ENCODE peak calls at places on chromosome 2, in four cellular contexts. One of them, this sample, is unnamed.

GRCh38 chr2:20617081-20617575 is 33.8 kb downstream of the HS1BP3 start:
- DNase-seq in fibroblast of lung: no peak
- DNase-seq in endothelial cell of umbilical vein: peak
- DNase-seq in epithelial cell of proximal tubule: no peak
- DNase-seq in this sample: no peak

GRCh38 chr2:218285604-218286003 is 6.7 kb downstream of the TMBIM1 start:
- DNase-seq in endothelial cell of umbilical vein: no peak
- DNase-seq in fibroblast of lung: peak
- DNase-seq in epithelial cell of proximal tubule: no peak
- DNase-seq in this sample: peak

GRCh38 chr2:37895135-37895534 is 30.0 kb upstream of the RMDN2 start:
- DNase-seq in epithelial cell of proximal tubule: no peak
- DNase-seq in fibroblast of lung: no peak
- DNase-seq in endothelial cell of umbilical vein: no peak
- DNase-seq in this sample: no peak

GRCh38 chr2:83113953-83114352 is 1345.1 kb downstream of the SUCLG1 start:
- DNase-seq in endothelial cell of umbilical vein: no peak
- DNase-seq in epithelial cell of proximal tubule: no peak
- DNase-seq in fibroblast of lung: no peak
- DNase-seq in this sample: no peak

GRCh38 chr2:182895798-182896197 is 29.4 kb upstream of the FRZB start:
- DNase-seq in fibroblast of lung: no peak
- DNase-seq in endothelial cell of umbilical vein: no peak
- DNase-seq in epithelial cell of proximal tubule: no peak
- DNase-seq in this sample: no peak

GRCh38 chr2:233912799-233913423 is 4.3 kb upstream of the TRPM8 start:
- DNase-seq in epithelial cell of proximal tubule: no peak
- DNase-seq in endothelial cell of umbilical vein: peak
- DNase-seq in fibroblast of lung: peak
- DNase-seq in this sample: peak

GRCh38 chr2:128563348-128563687 is 244.7 kb upstream of the HS6ST1 start:
- DNase-seq in endothelial cell of umbilical vein: no peak
- DNase-seq in fibroblast of lung: peak
- DNase-seq in epithelial cell of proximal tubule: no peak
- DNase-seq in this sample: peak

GRCh38 chr2:222969491-222969890 is 82.5 kb upstream of the KCNE4 start:
- DNase-seq in epithelial cell of proximal tubule: no peak
- DNase-seq in endothelial cell of umbilical vein: no peak
- DNase-seq in fibroblast of lung: peak
- DNase-seq in this sample: peak

GRCh38 chr2:241703128-241703604 is 1.3 kb downstream of the ING5 start:
- DNase-seq in endothelial cell of umbilical vein: peak
- DNase-seq in epithelial cell of proximal tubule: no peak
- DNase-seq in fibroblast of lung: peak
- DNase-seq in this sample: peak

GRCh38 chr2:147040585-147041494 is 804.0 kb upstream of the ACVR2A start:
- DNase-seq in epithelial cell of proximal tubule: no peak
- DNase-seq in endothelial cell of umbilical vein: no peak
- DNase-seq in fibroblast of lung: no peak
- DNase-seq in this sample: no peak

GRCh38 chr2:190763901-190764514 is 115.1 kb downstream of the NAB1 start:
- DNase-seq in endothelial cell of umbilical vein: no peak
- DNase-seq in fibroblast of lung: peak
- DNase-seq in epithelial cell of proximal tubule: peak
- DNase-seq in this sample: no peak

GRCh38 chr2:50444286-50444685 is 587.6 kb downstream of the NRXN1 start:
- DNase-seq in endothelial cell of umbilical vein: no peak
- DNase-seq in fibroblast of lung: peak
- DNase-seq in epithelial cell of proximal tubule: no peak
- DNase-seq in this sample: no peak

GRCh38 chr2:65353927-65354326 is 78.5 kb downstream of the SPRED2 start:
- DNase-seq in epithelial cell of proximal tubule: no peak
- DNase-seq in fibroblast of lung: no peak
- DNase-seq in endothelial cell of umbilical vein: no peak
- DNase-seq in this sample: no peak

GRCh38 chr2:232481322-232482140 is 6.1 kb downstream of the ECEL1 start:
- DNase-seq in epithelial cell of proximal tubule: no peak
- DNase-seq in fibroblast of lung: no peak
- DNase-seq in endothelial cell of umbilical vein: no peak
- DNase-seq in this sample: no peak

GRCh38 chr2:164706522-164706921 is 85.2 kb upstream of the GRB14 start:
- DNase-seq in epithelial cell of proximal tubule: peak
- DNase-seq in fibroblast of lung: peak
- DNase-seq in endothelial cell of umbilical vein: peak
- DNase-seq in this sample: peak

GRCh38 chr2:190655570-190655969 is 6.7 kb downstream of the NAB1 start:
- DNase-seq in fibroblast of lung: no peak
- DNase-seq in epithelial cell of proximal tubule: no peak
- DNase-seq in endothelial cell of umbilical vein: no peak
- DNase-seq in this sample: no peak

GRCh38 chr2:73640946-73641766 is 1.1 kb downstream of the NAT8 start:
- DNase-seq in endothelial cell of umbilical vein: no peak
- DNase-seq in fibroblast of lung: no peak
- DNase-seq in epithelial cell of proximal tubule: no peak
- DNase-seq in this sample: no peak

GRCh38 chr2:233209117-233209977 is 42.1 kb upstream of the ATG16L1 start:
- DNase-seq in endothelial cell of umbilical vein: peak
- DNase-seq in epithelial cell of proximal tubule: peak
- DNase-seq in fibroblast of lung: peak
- DNase-seq in this sample: peak

GRCh38 chr2:191150451-191151314 is at the start of gene STAT4:
- DNase-seq in epithelial cell of proximal tubule: no peak
- DNase-seq in endothelial cell of umbilical vein: peak
- DNase-seq in fibroblast of lung: peak
- DNase-seq in this sample: peak

GRCh38 chr2:149739880-149740265 is 152.3 kb upstream of the MMADHC start:
- DNase-seq in endothelial cell of umbilical vein: no peak
- DNase-seq in epithelial cell of proximal tubule: no peak
- DNase-seq in fibroblast of lung: peak
- DNase-seq in this sample: no peak

GRCh38 chr2:62501059-62501458 is 4.9 kb downstream of the TMEM17 start:
- DNase-seq in endothelial cell of umbilical vein: no peak
- DNase-seq in epithelial cell of proximal tubule: no peak
- DNase-seq in fibroblast of lung: no peak
- DNase-seq in this sample: no peak

DNA sequence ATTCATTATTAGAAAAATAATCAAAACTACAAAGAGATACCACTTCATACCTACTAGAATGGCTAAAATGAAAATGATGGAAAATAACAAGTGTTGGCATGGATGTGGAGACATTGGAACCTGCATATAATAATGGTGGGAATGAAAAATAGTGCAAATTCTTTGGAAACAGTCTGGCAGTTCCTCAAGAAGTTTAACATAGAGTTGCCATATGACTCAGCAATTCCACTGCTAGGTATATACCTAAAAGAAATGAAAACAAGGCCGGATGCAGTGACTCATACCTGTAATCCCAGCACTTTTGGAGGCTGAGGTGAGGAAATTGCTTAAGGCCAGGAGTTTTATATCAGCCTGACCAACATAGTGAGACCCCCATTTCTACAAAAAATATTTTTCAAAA is 41.6 kb upstream of the ACYP2 start:
- DNase-seq in endothelial cell of umbilical vein: peak
- DNase-seq in epithelial cell of proximal tubule: peak
- DNase-seq in fibroblast of lung: peak
- DNase-seq in this sample: peak
- TF ChIP-seq CTCF in endothelial cell of umbilical vein: no peak
- TF ChIP-seq CTCF in epithelial cell of proximal tubule: no peak
- TF ChIP-seq CTCF in fibroblast of lung: no peak
- TF ChIP-seq CTCF in this sample: no peak

DNA sequence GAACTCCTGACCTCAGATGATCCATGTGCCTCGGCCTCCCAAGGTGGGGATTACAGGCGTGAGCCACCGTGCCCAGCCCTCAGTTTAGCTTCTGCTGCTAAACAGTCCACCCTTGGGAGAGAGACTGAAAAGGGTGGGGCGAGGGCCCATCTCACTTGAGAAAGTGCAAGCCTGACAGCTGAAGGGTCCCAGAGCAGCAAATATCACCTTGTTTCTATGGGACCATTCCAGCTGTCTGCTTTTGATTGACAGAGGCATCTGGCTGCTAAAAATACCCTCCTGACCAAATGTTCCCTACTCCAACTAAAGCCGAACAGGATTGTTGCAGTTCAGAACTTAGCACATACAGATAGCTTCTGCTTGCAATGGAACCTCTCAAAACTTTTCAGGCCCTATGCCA is 436 bp upstream of the SMYD1 start:
- DNase-seq in fibroblast of lung: no peak
- DNase-seq in endothelial cell of umbilical vein: no peak
- DNase-seq in epithelial cell of proximal tubule: no peak
- DNase-seq in this sample: no peak
- H3K4me3 ChIP-seq in fibroblast of lung: no peak
- H3K4me3 ChIP-seq in endothelial cell of umbilical vein: no peak
- H3K4me3 ChIP-seq in epithelial cell of proximal tubule: no peak
- H3K4me3 ChIP-seq in this sample: no peak

GRCh38 chr2:140164449-140164848 is 1384.3 kb upstream of the NXPH2 start:
- DNase-seq in fibroblast of lung: no peak
- DNase-seq in endothelial cell of umbilical vein: no peak
- DNase-seq in epithelial cell of proximal tubule: no peak
- DNase-seq in this sample: no peak
- TF ChIP-seq CTCF in fibroblast of lung: no peak
- TF ChIP-seq CTCF in endothelial cell of umbilical vein: no peak
- TF ChIP-seq CTCF in epithelial cell of proximal tubule: peak
- TF ChIP-seq CTCF in this sample: no peak

GRCh38 chr2:44291281-44292248 is 16.3 kb downstream of the SLC3A1 start:
- DNase-seq in epithelial cell of proximal tubule: peak
- DNase-seq in fibroblast of lung: peak
- DNase-seq in endothelial cell of umbilical vein: peak
- DNase-seq in this sample: peak
- H3K4me3 ChIP-seq in epithelial cell of proximal tubule: peak
- H3K4me3 ChIP-seq in fibroblast of lung: no peak
- H3K4me3 ChIP-seq in endothelial cell of umbilical vein: no peak
- H3K4me3 ChIP-seq in this sample: no peak

DNA sequence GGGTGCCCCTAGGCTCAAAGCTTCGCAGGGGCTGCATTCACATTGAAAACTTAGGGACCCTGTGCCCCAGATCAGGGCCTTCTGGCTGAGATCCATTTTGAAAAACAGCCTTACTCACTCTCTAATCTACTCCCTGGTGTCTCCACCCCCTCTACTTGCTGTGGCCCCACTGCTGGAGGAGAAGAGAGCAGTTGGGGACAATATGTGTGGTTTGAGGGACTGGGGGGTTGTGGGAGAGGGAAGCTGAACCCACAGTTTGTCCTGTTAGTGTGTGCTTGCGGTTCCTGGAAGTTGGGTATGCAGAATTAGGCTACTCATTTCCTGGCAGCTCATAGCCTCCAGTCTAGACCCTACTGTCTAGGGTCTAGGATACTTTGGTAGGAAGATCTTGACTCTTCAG is 211.4 kb downstream of the PRKCE start:
- DNase-seq in epithelial cell of proximal tubule: no peak
- DNase-seq in fibroblast of lung: no peak
- DNase-seq in endothelial cell of umbilical vein: no peak
- DNase-seq in this sample: no peak
- TF ChIP-seq CTCF in epithelial cell of proximal tubule: no peak
- TF ChIP-seq CTCF in fibroblast of lung: no peak
- TF ChIP-seq CTCF in endothelial cell of umbilical vein: no peak
- TF ChIP-seq CTCF in this sample: no peak

GRCh38 chr2:160271166-160272086 is 71.4 kb upstream of the ITGB6 start:
- DNase-seq in fibroblast of lung: peak
- DNase-seq in epithelial cell of proximal tubule: no peak
- DNase-seq in endothelial cell of umbilical vein: peak
- DNase-seq in this sample: no peak
- H3K4me3 ChIP-seq in fibroblast of lung: peak
- H3K4me3 ChIP-seq in epithelial cell of proximal tubule: no peak
- H3K4me3 ChIP-seq in endothelial cell of umbilical vein: no peak
- H3K4me3 ChIP-seq in this sample: no peak

DNA sequence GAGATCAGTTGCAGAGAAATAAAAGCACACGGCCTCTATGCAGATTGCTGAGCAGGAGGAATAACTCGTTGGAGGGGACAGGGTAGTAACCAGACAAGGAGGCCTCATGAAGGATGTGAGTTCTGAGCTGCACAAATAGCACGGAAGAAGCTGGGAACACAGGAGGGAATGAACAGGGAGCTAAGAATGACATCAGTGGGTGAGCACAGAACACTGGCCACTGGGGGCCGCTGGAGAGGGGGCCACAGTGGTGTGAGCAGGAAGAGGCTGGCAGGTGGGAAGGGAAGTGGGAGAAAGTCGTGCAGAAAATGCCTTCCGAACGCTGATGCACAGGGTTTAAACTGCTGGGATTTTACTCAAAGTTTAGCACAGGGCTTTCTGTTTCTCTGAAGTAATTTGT is 61.0 kb downstream of the ZAP70 start:
- DNase-seq in fibroblast of lung: peak
- DNase-seq in endothelial cell of umbilical vein: peak
- DNase-seq in epithelial cell of proximal tubule: no peak
- DNase-seq in this sample: no peak
- TF ChIP-seq CTCF in fibroblast of lung: peak
- TF ChIP-seq CTCF in endothelial cell of umbilical vein: peak
- TF ChIP-seq CTCF in epithelial cell of proximal tubule: peak
- TF ChIP-seq CTCF in this sample: peak

This sample was measured in astrocyte of the spinal cord.